ENCODE peak calls at places on chromosomes 3 and 15, in ten cellular contexts. One of them, this sample, is unnamed.

GRCh38 chr15:38128389-38128788 is 124.2 kb upstream of the SPRED1 start:
- DNase-seq in spleen: no peak
- DNase-seq in ascending aorta: no peak
- DNase-seq in esophagus squamous epithelium: no peak
- DNase-seq in Peyer's patch: no peak
- DNase-seq in heart right ventricle: no peak
- DNase-seq in heart left ventricle: peak; percentile 17
- DNase-seq in astrocyte: peak; percentile 40
- DNase-seq in H9: no peak
- DNase-seq in kidney: no peak
- DNase-seq in this sample: no peak

GRCh38 chr3:37686225-37686624 is 175.5 kb upstream of the CTDSPL start:
- DNase-seq in spleen: no peak
- DNase-seq in ascending aorta: no peak
- DNase-seq in esophagus squamous epithelium: no peak
- DNase-seq in Peyer's patch: no peak
- DNase-seq in heart right ventricle: no peak
- DNase-seq in heart left ventricle: no peak
- DNase-seq in astrocyte: no peak
- DNase-seq in H9: peak; percentile 53
- DNase-seq in kidney: no peak
- DNase-seq in this sample: no peak

GRCh38 chr3:185402561-185402960 is 39.6 kb downstream of the MAP3K13 start:
- DNase-seq in spleen: no peak
- DNase-seq in ascending aorta: no peak
- DNase-seq in esophagus squamous epithelium: no peak
- DNase-seq in Peyer's patch: no peak
- DNase-seq in heart right ventricle: peak; percentile 5
- DNase-seq in heart left ventricle: no peak
- DNase-seq in astrocyte: peak; percentile 60
- DNase-seq in H9: no peak
- DNase-seq in kidney: no peak
- DNase-seq in this sample: no peak

GRCh38 chr3:55669133-55669532 is 182.0 kb upstream of the WNT5A start:
- DNase-seq in spleen: no peak
- DNase-seq in ascending aorta: no peak
- DNase-seq in esophagus squamous epithelium: no peak
- DNase-seq in Peyer's patch: no peak
- DNase-seq in heart right ventricle: no peak
- DNase-seq in heart left ventricle: no peak
- DNase-seq in astrocyte: no peak
- DNase-seq in H9: no peak
- DNase-seq in kidney: no peak
- DNase-seq in this sample: no peak

GRCh38 chr3:154176036-154176435 is 54.8 kb downstream of the ARHGEF26 start:
- DNase-seq in spleen: no peak
- DNase-seq in ascending aorta: no peak
- DNase-seq in esophagus squamous epithelium: no peak
- DNase-seq in Peyer's patch: no peak
- DNase-seq in heart right ventricle: no peak
- DNase-seq in heart left ventricle: no peak
- DNase-seq in astrocyte: no peak
- DNase-seq in H9: no peak
- DNase-seq in kidney: no peak
- DNase-seq in this sample: no peak

GRCh38 chr3:175777495-175777894 is 918.4 kb downstream of the NAALADL2 start:
- DNase-seq in spleen: no peak
- DNase-seq in ascending aorta: no peak
- DNase-seq in esophagus squamous epithelium: no peak
- DNase-seq in Peyer's patch: no peak
- DNase-seq in heart right ventricle: no peak
- DNase-seq in heart left ventricle: no peak
- DNase-seq in astrocyte: peak; percentile 69
- DNase-seq in H9: no peak
- DNase-seq in kidney: no peak
- DNase-seq in this sample: no peak

GRCh38 chr3:186143280-186143679 is 34.4 kb upstream of the ETV5 start:
- DNase-seq in spleen: no peak
- DNase-seq in ascending aorta: no peak
- DNase-seq in esophagus squamous epithelium: no peak
- DNase-seq in Peyer's patch: no peak
- DNase-seq in heart right ventricle: no peak
- DNase-seq in heart left ventricle: no peak
- DNase-seq in astrocyte: no peak
- DNase-seq in H9: no peak
- DNase-seq in kidney: no peak
- DNase-seq in this sample: no peak

GRCh38 chr15:92807971-92808571 is 92.1 kb upstream of the CHD2 start:
- DNase-seq in spleen: peak; percentile 80
- DNase-seq in ascending aorta: no peak
- DNase-seq in esophagus squamous epithelium: no peak
- DNase-seq in Peyer's patch: peak; percentile 21
- DNase-seq in heart right ventricle: peak; percentile 23
- DNase-seq in heart left ventricle: no peak
- DNase-seq in astrocyte: no peak
- DNase-seq in H9: no peak
- DNase-seq in kidney: no peak
- DNase-seq in this sample: no peak

GRCh38 chr3:112508261-112508660 is 9.0 kb upstream of the BTLA start:
- DNase-seq in spleen: no peak
- DNase-seq in ascending aorta: no peak
- DNase-seq in esophagus squamous epithelium: no peak
- DNase-seq in Peyer's patch: no peak
- DNase-seq in heart right ventricle: no peak
- DNase-seq in heart left ventricle: no peak
- DNase-seq in astrocyte: no peak
- DNase-seq in H9: no peak
- DNase-seq in kidney: no peak
- DNase-seq in this sample: no peak

DNA sequence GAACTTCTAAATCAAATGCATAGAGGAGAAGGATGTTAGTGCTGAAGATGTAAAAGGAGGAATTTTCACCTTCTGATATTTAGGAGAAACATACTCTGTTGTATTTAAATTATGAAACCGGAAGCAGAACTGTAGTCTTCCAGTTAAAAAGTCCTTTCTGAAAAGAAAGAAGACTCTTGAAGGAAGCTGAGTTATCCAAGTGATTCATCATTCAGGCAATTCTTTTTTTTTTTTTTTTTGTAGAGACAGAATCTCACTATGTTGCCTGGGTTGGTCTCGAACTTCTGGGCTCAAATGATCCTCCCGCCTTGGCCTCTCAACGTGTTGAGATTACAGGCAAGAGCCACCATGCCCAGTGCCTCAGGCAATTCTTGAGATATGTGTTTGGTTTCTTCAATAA is 424.8 kb upstream of the TPM1 start:
- DNase-seq in spleen: no peak
- DNase-seq in ascending aorta: no peak
- DNase-seq in esophagus squamous epithelium: no peak
- DNase-seq in Peyer's patch: no peak
- DNase-seq in heart right ventricle: no peak
- DNase-seq in heart left ventricle: no peak
- DNase-seq in astrocyte: no peak
- DNase-seq in H9: no peak
- DNase-seq in kidney: no peak
- DNase-seq in this sample: no peak
- H3K27ac ChIP-seq in spleen: no peak overlapping the region
- H3K27ac ChIP-seq in ascending aorta: peak overlapping the region; percentile 36
- H3K27ac ChIP-seq in esophagus squamous epithelium: no peak overlapping the region
- H3K27ac ChIP-seq in Peyer's patch: no peak overlapping the region
- H3K27ac ChIP-seq in heart right ventricle: no peak overlapping the region
- H3K27ac ChIP-seq in heart left ventricle: no peak overlapping the region
- H3K27ac ChIP-seq in astrocyte: peak overlapping the region; percentile 71
- H3K27ac ChIP-seq in H9: no peak overlapping the region
- H3K27ac ChIP-seq in kidney: no peak overlapping the region
- H3K27ac ChIP-seq in this sample: peak overlapping the region; percentile 55

GRCh38 chr3:14413381-14414071 is 11.1 kb downstream of the SLC6A6 start:
- DNase-seq in spleen: no peak
- DNase-seq in ascending aorta: no peak
- DNase-seq in esophagus squamous epithelium: no peak
- DNase-seq in Peyer's patch: no peak
- DNase-seq in heart right ventricle: no peak
- DNase-seq in heart left ventricle: no peak
- DNase-seq in astrocyte: no peak
- DNase-seq in H9: no peak
- DNase-seq in kidney: no peak
- DNase-seq in this sample: no peak

GRCh38 chr3:14410501-14411165 is 8.2 kb downstream of the SLC6A6 start:
- DNase-seq in spleen: peak; percentile 90
- DNase-seq in ascending aorta: no peak
- DNase-seq in esophagus squamous epithelium: no peak
- DNase-seq in Peyer's patch: no peak
- DNase-seq in heart right ventricle: no peak
- DNase-seq in heart left ventricle: no peak
- DNase-seq in astrocyte: peak; percentile 79
- DNase-seq in H9: no peak
- DNase-seq in kidney: no peak
- DNase-seq in this sample: no peak

GRCh38 chr3:14411166-14411526 is 8.7 kb downstream of the SLC6A6 start:
- DNase-seq in spleen: no peak
- DNase-seq in ascending aorta: no peak
- DNase-seq in esophagus squamous epithelium: no peak
- DNase-seq in Peyer's patch: no peak
- DNase-seq in heart right ventricle: no peak
- DNase-seq in heart left ventricle: no peak
- DNase-seq in astrocyte: no peak
- DNase-seq in H9: no peak
- DNase-seq in kidney: no peak
- DNase-seq in this sample: no peak

GRCh38 chr3:14412831-14413380 is 10.5 kb downstream of the SLC6A6 start:
- DNase-seq in spleen: no peak
- DNase-seq in ascending aorta: no peak
- DNase-seq in esophagus squamous epithelium: no peak
- DNase-seq in Peyer's patch: no peak
- DNase-seq in heart right ventricle: no peak
- DNase-seq in heart left ventricle: no peak
- DNase-seq in astrocyte: no peak
- DNase-seq in H9: peak; percentile 80
- DNase-seq in kidney: peak; percentile 84
- DNase-seq in this sample: no peak

GRCh38 chr3:14411988-14412387 is 9.6 kb downstream of the SLC6A6 start:
- DNase-seq in spleen: no peak
- DNase-seq in ascending aorta: no peak
- DNase-seq in esophagus squamous epithelium: no peak
- DNase-seq in Peyer's patch: no peak
- DNase-seq in heart right ventricle: no peak
- DNase-seq in heart left ventricle: no peak
- DNase-seq in astrocyte: no peak
- DNase-seq in H9: peak; percentile 61
- DNase-seq in kidney: no peak
- DNase-seq in this sample: no peak
- H3K4me1 ChIP-seq in spleen: peaks cover 99% of the 10 kb centered on the region
- H3K4me1 ChIP-seq in ascending aorta: peaks cover 11% of the 10 kb centered on the region
- H3K4me1 ChIP-seq in esophagus squamous epithelium: peaks cover 23% of the 10 kb centered on the region
- H3K4me1 ChIP-seq in Peyer's patch: peaks cover 3% of the 10 kb centered on the region
- H3K4me1 ChIP-seq in heart right ventricle: no peaks in the 10 kb centered on the region
- H3K4me1 ChIP-seq in heart left ventricle: peaks cover 3% of the 10 kb centered on the region
- H3K4me1 ChIP-seq in astrocyte: peaks cover 45% of the 10 kb centered on the region
- H3K4me1 ChIP-seq in H9: peaks cover 5% of the 10 kb centered on the region
- H3K4me1 ChIP-seq in kidney: peaks cover 19% of the 10 kb centered on the region
- H3K4me1 ChIP-seq in this sample: peaks cover 26% of the 10 kb centered on the region

DNA sequence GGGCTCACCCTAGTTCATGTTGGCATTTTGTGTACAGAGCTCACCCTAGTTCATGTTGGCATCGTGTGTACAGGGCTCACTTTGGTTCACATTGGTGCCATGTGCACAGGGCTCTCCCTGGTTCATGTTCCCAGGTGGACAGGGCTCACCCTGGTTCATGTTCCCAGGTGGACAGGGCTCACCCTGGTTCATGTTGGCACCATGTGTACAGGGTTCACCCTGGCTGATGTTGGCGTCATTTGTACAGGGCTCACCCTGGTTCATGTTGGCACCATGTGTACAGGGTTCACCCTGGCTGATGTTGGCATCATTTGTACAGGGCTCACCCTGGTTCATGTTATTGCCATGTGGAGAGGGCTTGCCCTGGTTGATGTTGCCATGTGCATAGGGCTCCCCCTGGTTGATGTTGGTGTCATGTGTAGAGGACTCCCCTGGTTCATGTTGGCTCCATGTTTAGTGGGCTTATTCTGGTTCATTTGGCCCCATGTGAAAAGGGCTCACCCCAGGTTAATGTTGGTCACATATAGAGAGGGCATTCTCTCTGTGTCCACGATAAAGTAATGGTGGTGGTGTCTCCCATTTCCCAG is 31.7 kb upstream of the NR2C2 start:
- DNase-seq in spleen: no peak
- DNase-seq in ascending aorta: no peak
- DNase-seq in esophagus squamous epithelium: no peak
- DNase-seq in Peyer's patch: no peak
- DNase-seq in heart right ventricle: no peak
- DNase-seq in heart left ventricle: no peak
- DNase-seq in astrocyte: no peak
- DNase-seq in H9: peak; percentile 12
- DNase-seq in kidney: no peak
- DNase-seq in this sample: no peak
- TF ChIP-seq CTCF in spleen: no peak
- TF ChIP-seq CTCF in ascending aorta: no peak
- TF ChIP-seq CTCF in esophagus squamous epithelium: no peak
- TF ChIP-seq CTCF in Peyer's patch: peak; percentile 37
- TF ChIP-seq CTCF in heart right ventricle: peak; percentile 23
- TF ChIP-seq CTCF in heart left ventricle: peak; percentile 32
- TF ChIP-seq CTCF in astrocyte: no peak
- TF ChIP-seq CTCF in H9: peak; percentile 33
- TF ChIP-seq CTCF in kidney: peak; percentile 5
- TF ChIP-seq CTCF in this sample: no peak

DNA sequence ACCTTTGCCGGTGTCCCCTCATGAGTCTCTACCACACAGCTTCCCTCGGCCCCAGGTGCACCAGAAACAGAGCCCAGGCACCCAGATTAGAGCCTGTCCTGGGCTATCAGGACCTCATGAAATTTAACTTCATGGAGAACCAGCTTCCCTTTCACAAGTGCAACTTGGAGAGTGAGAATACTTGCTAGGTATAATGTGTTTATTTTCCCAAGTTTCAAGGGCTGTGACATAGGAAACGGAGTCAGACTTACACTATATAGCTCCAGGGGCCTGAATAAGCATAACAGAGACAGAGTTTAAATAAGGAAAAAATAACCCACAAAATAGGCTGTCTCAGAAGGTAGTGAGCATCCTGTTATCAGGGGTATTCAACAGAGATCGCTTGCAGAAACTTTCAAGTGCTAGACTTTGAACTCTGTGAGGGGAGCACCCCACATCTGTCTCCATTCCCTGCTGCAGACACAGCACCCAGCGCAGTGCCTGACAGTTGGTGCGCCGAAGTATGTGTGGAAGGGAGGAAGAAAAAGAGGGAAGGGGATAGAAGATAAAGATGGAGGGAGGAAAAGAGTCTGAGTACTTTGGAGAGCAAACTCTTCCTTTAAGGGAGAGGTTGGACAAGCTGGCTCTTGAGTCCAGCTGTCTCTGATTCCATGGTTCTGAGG is 85.0 kb downstream of the CPN2 start:
- DNase-seq in spleen: no peak
- DNase-seq in ascending aorta: no peak
- DNase-seq in esophagus squamous epithelium: no peak
- DNase-seq in Peyer's patch: no peak
- DNase-seq in heart right ventricle: peak; percentile 1
- DNase-seq in heart left ventricle: no peak
- DNase-seq in astrocyte: no peak
- DNase-seq in H9: peak; percentile 3
- DNase-seq in kidney: no peak
- DNase-seq in this sample: no peak
- H3K27ac ChIP-seq in spleen: peak overlapping the region; percentile 62
- H3K27ac ChIP-seq in ascending aorta: peak overlapping the region; percentile 50
- H3K27ac ChIP-seq in esophagus squamous epithelium: peak overlapping the region; percentile 56
- H3K27ac ChIP-seq in Peyer's patch: no peak overlapping the region
- H3K27ac ChIP-seq in heart right ventricle: peak overlapping the region; percentile 92
- H3K27ac ChIP-seq in heart left ventricle: peak overlapping the region; percentile 59
- H3K27ac ChIP-seq in astrocyte: peak overlapping the region; percentile 54
- H3K27ac ChIP-seq in H9: no peak overlapping the region
- H3K27ac ChIP-seq in kidney: peak overlapping the region; percentile 52
- H3K27ac ChIP-seq in this sample: no peak overlapping the region

GRCh38 chr3:134359121-134360010 is 14.9 kb downstream of the AMOTL2 start:
- DNase-seq in spleen: peak; percentile 81
- DNase-seq in ascending aorta: no peak
- DNase-seq in esophagus squamous epithelium: no peak
- DNase-seq in Peyer's patch: no peak
- DNase-seq in heart right ventricle: no peak
- DNase-seq in heart left ventricle: peak; percentile 63
- DNase-seq in astrocyte: no peak
- DNase-seq in H9: no peak
- DNase-seq in kidney: no peak
- DNase-seq in this sample: peak; percentile 54
- H3K4me1 ChIP-seq in spleen: peaks cover 82% of the 10 kb centered on the region
- H3K4me1 ChIP-seq in ascending aorta: peaks cover 91% of the 10 kb centered on the region
- H3K4me1 ChIP-seq in esophagus squamous epithelium: peaks cover 70% of the 10 kb centered on the region
- H3K4me1 ChIP-seq in Peyer's patch: no peaks in the 10 kb centered on the region
- H3K4me1 ChIP-seq in heart right ventricle: peaks cover 29% of the 10 kb centered on the region
- H3K4me1 ChIP-seq in heart left ventricle: peaks cover 86% of the 10 kb centered on the region
- H3K4me1 ChIP-seq in astrocyte: peaks cover 75% of the 10 kb centered on the region
- H3K4me1 ChIP-seq in H9: peaks cover 12% of the 10 kb centered on the region
- H3K4me1 ChIP-seq in kidney: peaks cover 85% of the 10 kb centered on the region
- H3K4me1 ChIP-seq in this sample: peaks cover 48% of the 10 kb centered on the region

This sample was measured in RWPE2.